ENCODE peak calls at places on chromosome 1, in eight cellular contexts. One of them, this sample, is unnamed.

GRCh38 chr1:43570784-43571183 is 40.1 kb downstream of the PTPRF start:
- DNase-seq in T-helper 1 cell: no peak
- DNase-seq in NCI-H1694: no peak
- DNase-seq in CD8-positive, alpha-beta memory T cell: no peak
- DNase-seq in amniotic epithelial cell: no peak
- DNase-seq in stimulated activated CD8-positive, alpha-beta memory T cell treated with anti-CD3 and anti-CD28 coated beads, Interleukin-4, amount 100 ng/mL, for 48 hours: no peak
- DNase-seq in activated CD8-positive, alpha-beta memory T cell treated with anti-CD3 and anti-CD28 coated beads, Interleukin-2, amount 50 U/mL, for 48 hours: no peak
- DNase-seq in stimulated activated CD4-positive, alpha-beta T cell treated with anti-CD3 and anti-CD28 coated beads, Interleukin-12 subunit alpha, Interleukin-12 subunit beta, amount 100 ng/mL, for 4 hours: no peak
- DNase-seq in this sample: no peak

GRCh38 chr1:202998836-202999750 is 8.1 kb upstream of the TMEM183A start:
- DNase-seq in amniotic epithelial cell: peak
- DNase-seq in stimulated activated CD8-positive, alpha-beta memory T cell treated with anti-CD3 and anti-CD28 coated beads, Interleukin-4, amount 100 ng/mL, for 48 hours: peak
- DNase-seq in T-helper 1 cell: peak
- DNase-seq in stimulated activated CD4-positive, alpha-beta T cell treated with anti-CD3 and anti-CD28 coated beads, Interleukin-12 subunit alpha, Interleukin-12 subunit beta, amount 100 ng/mL, for 4 hours: peak
- DNase-seq in CD8-positive, alpha-beta memory T cell: peak
- DNase-seq in NCI-H1694: peak
- DNase-seq in activated CD8-positive, alpha-beta memory T cell treated with anti-CD3 and anti-CD28 coated beads, Interleukin-2, amount 50 U/mL, for 48 hours: peak
- DNase-seq in this sample: peak

GRCh38 chr1:152388889-152389288 is 25.2 kb downstream of the CRNN start:
- DNase-seq in amniotic epithelial cell: no peak
- DNase-seq in T-helper 1 cell: no peak
- DNase-seq in stimulated activated CD4-positive, alpha-beta T cell treated with anti-CD3 and anti-CD28 coated beads, Interleukin-12 subunit alpha, Interleukin-12 subunit beta, amount 100 ng/mL, for 4 hours: no peak
- DNase-seq in NCI-H1694: no peak
- DNase-seq in stimulated activated CD8-positive, alpha-beta memory T cell treated with anti-CD3 and anti-CD28 coated beads, Interleukin-4, amount 100 ng/mL, for 48 hours: no peak
- DNase-seq in CD8-positive, alpha-beta memory T cell: no peak
- DNase-seq in activated CD8-positive, alpha-beta memory T cell treated with anti-CD3 and anti-CD28 coated beads, Interleukin-2, amount 50 U/mL, for 48 hours: no peak
- DNase-seq in this sample: no peak

GRCh38 chr1:159821171-159821867 is 5.4 kb upstream of the SLAMF8 start:
- DNase-seq in NCI-H1694: no peak
- DNase-seq in CD8-positive, alpha-beta memory T cell: no peak
- DNase-seq in stimulated activated CD8-positive, alpha-beta memory T cell treated with anti-CD3 and anti-CD28 coated beads, Interleukin-4, amount 100 ng/mL, for 48 hours: no peak
- DNase-seq in T-helper 1 cell: no peak
- DNase-seq in amniotic epithelial cell: no peak
- DNase-seq in activated CD8-positive, alpha-beta memory T cell treated with anti-CD3 and anti-CD28 coated beads, Interleukin-2, amount 50 U/mL, for 48 hours: no peak
- DNase-seq in stimulated activated CD4-positive, alpha-beta T cell treated with anti-CD3 and anti-CD28 coated beads, Interleukin-12 subunit alpha, Interleukin-12 subunit beta, amount 100 ng/mL, for 4 hours: no peak
- DNase-seq in this sample: no peak

GRCh38 chr1:176211395-176212165 is 4.5 kb upstream of the COP1 start:
- DNase-seq in T-helper 1 cell: no peak
- DNase-seq in amniotic epithelial cell: no peak
- DNase-seq in CD8-positive, alpha-beta memory T cell: no peak
- DNase-seq in stimulated activated CD4-positive, alpha-beta T cell treated with anti-CD3 and anti-CD28 coated beads, Interleukin-12 subunit alpha, Interleukin-12 subunit beta, amount 100 ng/mL, for 4 hours: no peak
- DNase-seq in stimulated activated CD8-positive, alpha-beta memory T cell treated with anti-CD3 and anti-CD28 coated beads, Interleukin-4, amount 100 ng/mL, for 48 hours: no peak
- DNase-seq in NCI-H1694: no peak
- DNase-seq in activated CD8-positive, alpha-beta memory T cell treated with anti-CD3 and anti-CD28 coated beads, Interleukin-2, amount 50 U/mL, for 48 hours: no peak
- DNase-seq in this sample: no peak

GRCh38 chr1:204915856-204916485 is 45.3 kb downstream of the NFASC start:
- DNase-seq in stimulated activated CD4-positive, alpha-beta T cell treated with anti-CD3 and anti-CD28 coated beads, Interleukin-12 subunit alpha, Interleukin-12 subunit beta, amount 100 ng/mL, for 4 hours: no peak
- DNase-seq in stimulated activated CD8-positive, alpha-beta memory T cell treated with anti-CD3 and anti-CD28 coated beads, Interleukin-4, amount 100 ng/mL, for 48 hours: no peak
- DNase-seq in activated CD8-positive, alpha-beta memory T cell treated with anti-CD3 and anti-CD28 coated beads, Interleukin-2, amount 50 U/mL, for 48 hours: no peak
- DNase-seq in CD8-positive, alpha-beta memory T cell: no peak
- DNase-seq in amniotic epithelial cell: no peak
- DNase-seq in NCI-H1694: no peak
- DNase-seq in T-helper 1 cell: no peak
- DNase-seq in this sample: no peak

GRCh38 chr1:183374825-183375224 is 43.4 kb downstream of the NMNAT2 start:
- DNase-seq in amniotic epithelial cell: no peak
- DNase-seq in activated CD8-positive, alpha-beta memory T cell treated with anti-CD3 and anti-CD28 coated beads, Interleukin-2, amount 50 U/mL, for 48 hours: no peak
- DNase-seq in T-helper 1 cell: no peak
- DNase-seq in NCI-H1694: no peak
- DNase-seq in stimulated activated CD4-positive, alpha-beta T cell treated with anti-CD3 and anti-CD28 coated beads, Interleukin-12 subunit alpha, Interleukin-12 subunit beta, amount 100 ng/mL, for 4 hours: no peak
- DNase-seq in stimulated activated CD8-positive, alpha-beta memory T cell treated with anti-CD3 and anti-CD28 coated beads, Interleukin-4, amount 100 ng/mL, for 48 hours: no peak
- DNase-seq in CD8-positive, alpha-beta memory T cell: no peak
- DNase-seq in this sample: no peak

GRCh38 chr1:110440877-110441276 is 10.1 kb upstream of the PROK1 start:
- DNase-seq in amniotic epithelial cell: peak
- DNase-seq in NCI-H1694: no peak
- DNase-seq in activated CD8-positive, alpha-beta memory T cell treated with anti-CD3 and anti-CD28 coated beads, Interleukin-2, amount 50 U/mL, for 48 hours: no peak
- DNase-seq in CD8-positive, alpha-beta memory T cell: no peak
- DNase-seq in stimulated activated CD4-positive, alpha-beta T cell treated with anti-CD3 and anti-CD28 coated beads, Interleukin-12 subunit alpha, Interleukin-12 subunit beta, amount 100 ng/mL, for 4 hours: no peak
- DNase-seq in T-helper 1 cell: no peak
- DNase-seq in stimulated activated CD8-positive, alpha-beta memory T cell treated with anti-CD3 and anti-CD28 coated beads, Interleukin-4, amount 100 ng/mL, for 48 hours: no peak
- DNase-seq in this sample: no peak

GRCh38 chr1:235018161-235018560 is 110.5 kb downstream of the TOMM20 start:
- DNase-seq in CD8-positive, alpha-beta memory T cell: no peak
- DNase-seq in activated CD8-positive, alpha-beta memory T cell treated with anti-CD3 and anti-CD28 coated beads, Interleukin-2, amount 50 U/mL, for 48 hours: no peak
- DNase-seq in stimulated activated CD4-positive, alpha-beta T cell treated with anti-CD3 and anti-CD28 coated beads, Interleukin-12 subunit alpha, Interleukin-12 subunit beta, amount 100 ng/mL, for 4 hours: no peak
- DNase-seq in amniotic epithelial cell: peak
- DNase-seq in stimulated activated CD8-positive, alpha-beta memory T cell treated with anti-CD3 and anti-CD28 coated beads, Interleukin-4, amount 100 ng/mL, for 48 hours: no peak
- DNase-seq in T-helper 1 cell: no peak
- DNase-seq in NCI-H1694: no peak
- DNase-seq in this sample: no peak

GRCh38 chr1:161013591-161014513 is 7.1 kb downstream of the F11R start:
- DNase-seq in NCI-H1694: no peak
- DNase-seq in T-helper 1 cell: peak
- DNase-seq in CD8-positive, alpha-beta memory T cell: peak
- DNase-seq in stimulated activated CD4-positive, alpha-beta T cell treated with anti-CD3 and anti-CD28 coated beads, Interleukin-12 subunit alpha, Interleukin-12 subunit beta, amount 100 ng/mL, for 4 hours: peak
- DNase-seq in activated CD8-positive, alpha-beta memory T cell treated with anti-CD3 and anti-CD28 coated beads, Interleukin-2, amount 50 U/mL, for 48 hours: peak
- DNase-seq in amniotic epithelial cell: peak
- DNase-seq in stimulated activated CD8-positive, alpha-beta memory T cell treated with anti-CD3 and anti-CD28 coated beads, Interleukin-4, amount 100 ng/mL, for 48 hours: peak
- DNase-seq in this sample: peak

GRCh38 chr1:236524142-236524891 is 535 bp downstream of the LGALS8 start:
- DNase-seq in amniotic epithelial cell: peak
- DNase-seq in T-helper 1 cell: peak
- DNase-seq in activated CD8-positive, alpha-beta memory T cell treated with anti-CD3 and anti-CD28 coated beads, Interleukin-2, amount 50 U/mL, for 48 hours: peak
- DNase-seq in stimulated activated CD8-positive, alpha-beta memory T cell treated with anti-CD3 and anti-CD28 coated beads, Interleukin-4, amount 100 ng/mL, for 48 hours: peak
- DNase-seq in NCI-H1694: no peak
- DNase-seq in stimulated activated CD4-positive, alpha-beta T cell treated with anti-CD3 and anti-CD28 coated beads, Interleukin-12 subunit alpha, Interleukin-12 subunit beta, amount 100 ng/mL, for 4 hours: peak
- DNase-seq in CD8-positive, alpha-beta memory T cell: peak
- DNase-seq in this sample: peak

GRCh38 chr1:9689011-9689706 is 37.6 kb downstream of the PIK3CD start:
- DNase-seq in activated CD8-positive, alpha-beta memory T cell treated with anti-CD3 and anti-CD28 coated beads, Interleukin-2, amount 50 U/mL, for 48 hours: peak
- DNase-seq in CD8-positive, alpha-beta memory T cell: peak
- DNase-seq in NCI-H1694: no peak
- DNase-seq in stimulated activated CD8-positive, alpha-beta memory T cell treated with anti-CD3 and anti-CD28 coated beads, Interleukin-4, amount 100 ng/mL, for 48 hours: peak
- DNase-seq in stimulated activated CD4-positive, alpha-beta T cell treated with anti-CD3 and anti-CD28 coated beads, Interleukin-12 subunit alpha, Interleukin-12 subunit beta, amount 100 ng/mL, for 4 hours: peak
- DNase-seq in amniotic epithelial cell: peak
- DNase-seq in T-helper 1 cell: peak
- DNase-seq in this sample: peak

GRCh38 chr1:85577421-85578320 is 2.9 kb upstream of the CCN1 start:
- DNase-seq in stimulated activated CD4-positive, alpha-beta T cell treated with anti-CD3 and anti-CD28 coated beads, Interleukin-12 subunit alpha, Interleukin-12 subunit beta, amount 100 ng/mL, for 4 hours: no peak
- DNase-seq in stimulated activated CD8-positive, alpha-beta memory T cell treated with anti-CD3 and anti-CD28 coated beads, Interleukin-4, amount 100 ng/mL, for 48 hours: no peak
- DNase-seq in CD8-positive, alpha-beta memory T cell: no peak
- DNase-seq in activated CD8-positive, alpha-beta memory T cell treated with anti-CD3 and anti-CD28 coated beads, Interleukin-2, amount 50 U/mL, for 48 hours: peak
- DNase-seq in NCI-H1694: no peak
- DNase-seq in T-helper 1 cell: no peak
- DNase-seq in amniotic epithelial cell: peak
- DNase-seq in this sample: peak

GRCh38 chr1:55150880-55151582 is 64.1 kb downstream of the USP24 start:
- DNase-seq in amniotic epithelial cell: no peak
- DNase-seq in T-helper 1 cell: no peak
- DNase-seq in stimulated activated CD8-positive, alpha-beta memory T cell treated with anti-CD3 and anti-CD28 coated beads, Interleukin-4, amount 100 ng/mL, for 48 hours: no peak
- DNase-seq in CD8-positive, alpha-beta memory T cell: no peak
- DNase-seq in NCI-H1694: no peak
- DNase-seq in stimulated activated CD4-positive, alpha-beta T cell treated with anti-CD3 and anti-CD28 coated beads, Interleukin-12 subunit alpha, Interleukin-12 subunit beta, amount 100 ng/mL, for 4 hours: no peak
- DNase-seq in activated CD8-positive, alpha-beta memory T cell treated with anti-CD3 and anti-CD28 coated beads, Interleukin-2, amount 50 U/mL, for 48 hours: no peak
- DNase-seq in this sample: no peak

GRCh38 chr1:175802407-175803123 is 59.2 kb upstream of the TNR start:
- DNase-seq in CD8-positive, alpha-beta memory T cell: no peak
- DNase-seq in stimulated activated CD4-positive, alpha-beta T cell treated with anti-CD3 and anti-CD28 coated beads, Interleukin-12 subunit alpha, Interleukin-12 subunit beta, amount 100 ng/mL, for 4 hours: no peak
- DNase-seq in T-helper 1 cell: no peak
- DNase-seq in NCI-H1694: no peak
- DNase-seq in amniotic epithelial cell: no peak
- DNase-seq in activated CD8-positive, alpha-beta memory T cell treated with anti-CD3 and anti-CD28 coated beads, Interleukin-2, amount 50 U/mL, for 48 hours: no peak
- DNase-seq in stimulated activated CD8-positive, alpha-beta memory T cell treated with anti-CD3 and anti-CD28 coated beads, Interleukin-4, amount 100 ng/mL, for 48 hours: no peak
- DNase-seq in this sample: peak

GRCh38 chr1:184802739-184803492 is 48.3 kb upstream of the EDEM3 start:
- DNase-seq in NCI-H1694: no peak
- DNase-seq in T-helper 1 cell: no peak
- DNase-seq in activated CD8-positive, alpha-beta memory T cell treated with anti-CD3 and anti-CD28 coated beads, Interleukin-2, amount 50 U/mL, for 48 hours: no peak
- DNase-seq in CD8-positive, alpha-beta memory T cell: no peak
- DNase-seq in amniotic epithelial cell: no peak
- DNase-seq in stimulated activated CD4-positive, alpha-beta T cell treated with anti-CD3 and anti-CD28 coated beads, Interleukin-12 subunit alpha, Interleukin-12 subunit beta, amount 100 ng/mL, for 4 hours: no peak
- DNase-seq in stimulated activated CD8-positive, alpha-beta memory T cell treated with anti-CD3 and anti-CD28 coated beads, Interleukin-4, amount 100 ng/mL, for 48 hours: no peak
- DNase-seq in this sample: no peak

GRCh38 chr1:82991569-82991968 is 1007.4 kb downstream of the TTLL7 start:
- DNase-seq in stimulated activated CD8-positive, alpha-beta memory T cell treated with anti-CD3 and anti-CD28 coated beads, Interleukin-4, amount 100 ng/mL, for 48 hours: no peak
- DNase-seq in CD8-positive, alpha-beta memory T cell: no peak
- DNase-seq in amniotic epithelial cell: no peak
- DNase-seq in NCI-H1694: no peak
- DNase-seq in stimulated activated CD4-positive, alpha-beta T cell treated with anti-CD3 and anti-CD28 coated beads, Interleukin-12 subunit alpha, Interleukin-12 subunit beta, amount 100 ng/mL, for 4 hours: no peak
- DNase-seq in activated CD8-positive, alpha-beta memory T cell treated with anti-CD3 and anti-CD28 coated beads, Interleukin-2, amount 50 U/mL, for 48 hours: no peak
- DNase-seq in T-helper 1 cell: no peak
- DNase-seq in this sample: no peak

GRCh38 chr1:43691871-43692815 is 15.2 kb upstream of the ST3GAL3 start:
- DNase-seq in NCI-H1694: no peak
- DNase-seq in CD8-positive, alpha-beta memory T cell: no peak
- DNase-seq in stimulated activated CD4-positive, alpha-beta T cell treated with anti-CD3 and anti-CD28 coated beads, Interleukin-12 subunit alpha, Interleukin-12 subunit beta, amount 100 ng/mL, for 4 hours: no peak
- DNase-seq in T-helper 1 cell: no peak
- DNase-seq in amniotic epithelial cell: no peak
- DNase-seq in activated CD8-positive, alpha-beta memory T cell treated with anti-CD3 and anti-CD28 coated beads, Interleukin-2, amount 50 U/mL, for 48 hours: no peak
- DNase-seq in stimulated activated CD8-positive, alpha-beta memory T cell treated with anti-CD3 and anti-CD28 coated beads, Interleukin-4, amount 100 ng/mL, for 48 hours: no peak
- DNase-seq in this sample: no peak

GRCh38 chr1:27233677-27234053 is 767 bp upstream of the WDTC1 start:
- DNase-seq in stimulated activated CD8-positive, alpha-beta memory T cell treated with anti-CD3 and anti-CD28 coated beads, Interleukin-4, amount 100 ng/mL, for 48 hours: no peak
- DNase-seq in amniotic epithelial cell: no peak
- DNase-seq in activated CD8-positive, alpha-beta memory T cell treated with anti-CD3 and anti-CD28 coated beads, Interleukin-2, amount 50 U/mL, for 48 hours: no peak
- DNase-seq in stimulated activated CD4-positive, alpha-beta T cell treated with anti-CD3 and anti-CD28 coated beads, Interleukin-12 subunit alpha, Interleukin-12 subunit beta, amount 100 ng/mL, for 4 hours: no peak
- DNase-seq in NCI-H1694: no peak
- DNase-seq in T-helper 1 cell: no peak
- DNase-seq in CD8-positive, alpha-beta memory T cell: peak
- DNase-seq in this sample: no peak

GRCh38 chr1:168441745-168442144 is 102.1 kb downstream of the XCL2 start:
- DNase-seq in stimulated activated CD4-positive, alpha-beta T cell treated with anti-CD3 and anti-CD28 coated beads, Interleukin-12 subunit alpha, Interleukin-12 subunit beta, amount 100 ng/mL, for 4 hours: no peak
- DNase-seq in activated CD8-positive, alpha-beta memory T cell treated with anti-CD3 and anti-CD28 coated beads, Interleukin-2, amount 50 U/mL, for 48 hours: no peak
- DNase-seq in amniotic epithelial cell: peak
- DNase-seq in T-helper 1 cell: no peak
- DNase-seq in stimulated activated CD8-positive, alpha-beta memory T cell treated with anti-CD3 and anti-CD28 coated beads, Interleukin-4, amount 100 ng/mL, for 48 hours: no peak
- DNase-seq in CD8-positive, alpha-beta memory T cell: no peak
- DNase-seq in NCI-H1694: no peak
- DNase-seq in this sample: no peak

GRCh38 chr1:101769520-101769919 is 227.2 kb downstream of the OLFM3 start:
- DNase-seq in stimulated activated CD8-positive, alpha-beta memory T cell treated with anti-CD3 and anti-CD28 coated beads, Interleukin-4, amount 100 ng/mL, for 48 hours: no peak
- DNase-seq in amniotic epithelial cell: no peak
- DNase-seq in activated CD8-positive, alpha-beta memory T cell treated with anti-CD3 and anti-CD28 coated beads, Interleukin-2, amount 50 U/mL, for 48 hours: no peak
- DNase-seq in CD8-positive, alpha-beta memory T cell: no peak
- DNase-seq in NCI-H1694: no peak
- DNase-seq in T-helper 1 cell: no peak
- DNase-seq in stimulated activated CD4-positive, alpha-beta T cell treated with anti-CD3 and anti-CD28 coated beads, Interleukin-12 subunit alpha, Interleukin-12 subunit beta, amount 100 ng/mL, for 4 hours: no peak
- DNase-seq in this sample: no peak

GRCh38 chr1:51728611-51729155 is 111.8 kb downstream of the OSBPL9 start:
- DNase-seq in amniotic epithelial cell: peak
- DNase-seq in stimulated activated CD4-positive, alpha-beta T cell treated with anti-CD3 and anti-CD28 coated beads, Interleukin-12 subunit alpha, Interleukin-12 subunit beta, amount 100 ng/mL, for 4 hours: no peak
- DNase-seq in CD8-positive, alpha-beta memory T cell: no peak
- DNase-seq in T-helper 1 cell: no peak
- DNase-seq in stimulated activated CD8-positive, alpha-beta memory T cell treated with anti-CD3 and anti-CD28 coated beads, Interleukin-4, amount 100 ng/mL, for 48 hours: no peak
- DNase-seq in NCI-H1694: peak
- DNase-seq in activated CD8-positive, alpha-beta memory T cell treated with anti-CD3 and anti-CD28 coated beads, Interleukin-2, amount 50 U/mL, for 48 hours: no peak
- DNase-seq in this sample: no peak

GRCh38 chr1:107430540-107431228 is 289.8 kb downstream of the NTNG1 start:
- DNase-seq in stimulated activated CD8-positive, alpha-beta memory T cell treated with anti-CD3 and anti-CD28 coated beads, Interleukin-4, amount 100 ng/mL, for 48 hours: peak
- DNase-seq in T-helper 1 cell: no peak
- DNase-seq in CD8-positive, alpha-beta memory T cell: peak
- DNase-seq in stimulated activated CD4-positive, alpha-beta T cell treated with anti-CD3 and anti-CD28 coated beads, Interleukin-12 subunit alpha, Interleukin-12 subunit beta, amount 100 ng/mL, for 4 hours: no peak
- DNase-seq in activated CD8-positive, alpha-beta memory T cell treated with anti-CD3 and anti-CD28 coated beads, Interleukin-2, amount 50 U/mL, for 48 hours: no peak
- DNase-seq in amniotic epithelial cell: no peak
- DNase-seq in NCI-H1694: peak
- DNase-seq in this sample: peak

This sample was measured in heart right ventricle.